ENCODE peak calls at places on chromosomes 4 and X, in five cellular contexts. S is HCT116, P is upper lobe of left lung, U is H1, I is stomach. W is an unnamed sample.

GRCh38 chr4:110621839-110622751 is 782 bp downstream of the PITX2 start:
- DNase-seq in U (no peak), P (no peak), I (no peak), S (no peak), W (no peak)

GRCh38 chr4:182521006-182521405 is 277.8 kb downstream of the TENM3 start:
- DNase-seq in S (no peak), P (no peak), U (no peak), I (no peak), W (no peak)

GRCh38 chr4:129239088-129239487 is 143.1 kb downstream of the C4orf33 start:
- DNase-seq in I (no peak), S (no peak), P (no peak), U (no peak), W (no peak)

GRCh38 chr4:94253036-94253435 is 45.4 kb downstream of the SMARCAD1 start:
- DNase-seq in I (no peak), U (no peak), P (no peak), S (peak), W (no peak)

GRCh38 chr4:144666539-144667175 is 20.7 kb downstream of the HHIP start:
- DNase-seq in S (peak), U (no peak), I (no peak), P (no peak), W (no peak)

GRCh38 chr4:36111180-36111579 is 133.1 kb downstream of the ARAP2 start:
- DNase-seq in S (no peak), U (no peak), P (no peak), I (no peak), W (no peak)

GRCh38 chr4:105956566-105956965 is 61.3 kb downstream of the NPNT start:
- DNase-seq in S (no peak), P (no peak), I (no peak), U (no peak), W (no peak)

GRCh38 chr4:147160908-147161513 is 215.3 kb upstream of the TTC29 start:
- DNase-seq in S (peak), P (no peak), U (no peak), I (no peak), W (peak)

GRCh38 chr4:165384608-165385007 is 5.8 kb downstream of the CPE start:
- DNase-seq in S (no peak), I (no peak), P (no peak), U (no peak), W (no peak)

GRCh38 chr4:148831945-148832344 is 389.7 kb upstream of the NR3C2 start:
- DNase-seq in I (no peak), U (no peak), S (peak), P (no peak), W (no peak)

GRCh38 chrX:349196-349595 is 30.6 kb upstream of the GTPBP6 start:
- DNase-seq in I (no peak), S (no peak), P (no peak), U (no peak), W (no peak)

GRCh38 chr4:140092094-140092820 is 61.7 kb downstream of the MAML3 start:
- DNase-seq in S (no peak), I (peak), P (peak), U (peak), W (no peak)

GRCh38 chr4:17142232-17142711 is 243.8 kb upstream of the LDB2 start:
- DNase-seq in U (no peak), I (no peak), S (no peak), P (no peak), W (no peak)

GRCh38 chr4:141158219-141158618 is 24.9 kb upstream of the RNF150 start:
- DNase-seq in P (no peak), U (no peak), S (peak), I (no peak), W (no peak)

GRCh38 chrX:118565853-118566252 is 70.2 kb downstream of the DOCK11 start:
- DNase-seq in I (no peak), S (no peak), U (no peak), P (no peak), W (no peak)

GRCh38 chrX:77293331-77293995 is 153.7 kb upstream of the FGF16 start:
- DNase-seq in S (no peak), P (no peak), U (no peak), I (no peak), W (no peak)

GRCh38 chr4:8546766-8547107 is 33.5 kb upstream of the GPR78 start:
- DNase-seq in I (no peak), S (no peak), U (no peak), P (no peak), W (no peak)

GRCh38 chrX:139795196-139795595 is 87.2 kb upstream of the MCF2 start:
- DNase-seq in P (no peak), U (no peak), I (no peak), S (no peak), W (no peak)

GRCh38 chr4:187470061-187470460 is 525.5 kb upstream of the ZFP42 start:
- DNase-seq in S (no peak), P (no peak), I (no peak), U (no peak), W (no peak)

GRCh38 chr4:106021737-106022410 is 126.6 kb downstream of the NPNT start:
- DNase-seq in S (no peak), P (no peak), U (no peak), I (no peak), W (no peak)

GRCh38 chr4:63396269-63396668 is 1013.0 kb downstream of the TECRL start:
- DNase-seq in P (no peak), I (no peak), S (no peak), U (no peak), W (no peak)

GRCh38 chr4:169975837-169976796 is 50.1 kb downstream of the MFAP3L start:
- DNase-seq in U (no peak), I (no peak), P (peak), S (no peak), W (no peak)

GRCh38 chr4:5004496-5004895 is 14.8 kb downstream of the CYTL1 start:
- DNase-seq in S (no peak), U (no peak), P (no peak), I (peak), W (no peak)

GRCh38 chr4:100569196-100569595 is 51.4 kb upstream of the EMCN start:
- DNase-seq in P (no peak), S (no peak), I (no peak), U (no peak), W (no peak)

GRCh38 chrX:17525266-17525665 is 150.3 kb downstream of the NHS start:
- DNase-seq in U (no peak), S (no peak), P (no peak), I (no peak), W (no peak)

GRCh38 chr4:41693629-41694028 is 54.9 kb downstream of the PHOX2B start:
- DNase-seq in P (no peak), S (no peak), I (no peak), U (no peak), W (no peak)

GRCh38 chrX:119010491-119010890 is 36.1 kb downstream of the LONRF3 start:
- DNase-seq in U (no peak), P (no peak), I (no peak), S (no peak), W (no peak)

GRCh38 chrX:130975947-130976346 is 72.9 kb upstream of the ENOX2 start:
- DNase-seq in U (no peak), S (peak), I (no peak), P (no peak), W (no peak)

GRCh38 chrX:14616876-14617275 is 87.5 kb downstream of the GLRA2 start:
- DNase-seq in U (no peak), S (no peak), I (no peak), P (no peak), W (no peak)

DNA sequence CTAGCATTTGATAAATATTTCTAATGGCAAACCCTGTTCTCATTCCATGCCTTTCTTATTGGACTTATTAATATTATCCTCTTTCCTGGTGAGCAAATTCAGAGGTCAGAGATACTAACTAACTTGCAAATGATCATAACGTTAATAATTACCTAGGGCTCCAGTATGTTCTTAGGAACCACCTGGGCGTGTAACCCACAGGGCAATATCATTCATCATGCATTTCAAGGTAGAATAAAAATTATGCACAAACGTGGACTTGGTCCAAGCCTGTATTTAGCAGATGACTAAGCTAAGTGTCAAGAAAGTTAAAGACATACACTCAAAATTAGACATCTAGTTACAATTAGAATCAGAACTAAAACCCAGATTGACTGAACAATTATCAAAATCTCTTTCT is 850.1 kb downstream of the TRIML1 start:
- DNase-seq in S (no peak), U (no peak), P (no peak), I (no peak), W (no peak)
- TF ChIP-seq POLR2A in S (no peak), U (no peak), P (no peak), I (no peak), W (no peak)

GRCh38 chrX:48911407-48912182 is at the start of gene SLC35A2:
- DNase-seq in S (peak), P (peak), U (no peak), I (peak), W (peak)
- TF ChIP-seq POLR2A in S (peak), P (no peak), U (no peak), I (peak), W (peak)

GRCh38 chr4:25378130-25378743 is 1.2 kb downstream of the ANAPC4 start:
- DNase-seq in I (no peak), P (no peak), U (no peak), S (no peak), W (no peak)

GRCh38 chr4:25377572-25377882 is 464 bp downstream of the ANAPC4 start:
- DNase-seq in P (no peak), I (no peak), S (no peak), U (no peak), W (no peak)

GRCh38 chr4:25379591-25379990 is 2.5 kb downstream of the ANAPC4 start:
- DNase-seq in U (no peak), I (no peak), P (no peak), S (no peak), W (no peak)

GRCh38 chr4:25376754-25377571 is at the start of gene ANAPC4:
- DNase-seq in U (peak), P (peak), S (peak), I (peak), W (peak)
- TF ChIP-seq POLR2A in U (peak), P (no peak), S (peak), I (no peak), W (peak)

GRCh38 chr4:152678841-152679240 is 956 bp downstream of the TMEM154 start:
- DNase-seq in I (no peak), P (no peak), S (no peak), U (no peak), W (no peak)

GRCh38 chr4:152680988-152681731 is 1.4 kb upstream of the TMEM154 start:
- DNase-seq in I (no peak), S (no peak), U (no peak), P (no peak), W (no peak)

GRCh38 chr4:152676052-152676854 is 3.5 kb downstream of the TMEM154 start:
- DNase-seq in U (no peak), P (no peak), I (no peak), S (no peak), W (no peak)

GRCh38 chr4:152682143-152682542 is 2.3 kb upstream of the TMEM154 start:
- DNase-seq in P (no peak), S (no peak), I (no peak), U (no peak), W (no peak)

GRCh38 chr4:152679414-152680281 is at the start of gene TMEM154:
- DNase-seq in I (peak), P (peak), S (no peak), U (peak), W (peak)
- TF ChIP-seq POLR2A in I (no peak), P (no peak), S (no peak), U (peak), W (peak)

GRCh38 chr4:2837904-2838496 is 5.6 kb upstream of the ADD1 start:
- DNase-seq in P (peak), U (no peak), I (peak), S (no peak), W (no peak)
- TF ChIP-seq POLR2A in P (no peak), U (no peak), I (no peak), S (no peak), W (no peak)

GRCh38 chr4:6472387-6473263 is at the start of gene PPP2R2C:
- DNase-seq in S (no peak), U (no peak), P (no peak), I (no peak), W (no peak)

GRCh38 chr4:6470502-6471302 is 1.7 kb downstream of the PPP2R2C start:
- DNase-seq in U (no peak), S (no peak), P (no peak), I (peak), W (no peak)

GRCh38 chr4:6473264-6474052 is 1.0 kb upstream of the PPP2R2C start:
- DNase-seq in P (no peak), U (no peak), I (no peak), S (no peak), W (no peak)

GRCh38 chr4:6471303-6472007 is 959 bp downstream of the PPP2R2C start:
- DNase-seq in I (no peak), S (no peak), P (no peak), U (no peak), W (no peak)

GRCh38 chr4:6472008-6472386 is 417 bp downstream of the PPP2R2C start:
- DNase-seq in I (no peak), P (no peak), S (no peak), U (no peak), W (no peak)
- TF ChIP-seq POLR2A in I (no peak), P (no peak), S (no peak), U (no peak), W (no peak)

DNA sequence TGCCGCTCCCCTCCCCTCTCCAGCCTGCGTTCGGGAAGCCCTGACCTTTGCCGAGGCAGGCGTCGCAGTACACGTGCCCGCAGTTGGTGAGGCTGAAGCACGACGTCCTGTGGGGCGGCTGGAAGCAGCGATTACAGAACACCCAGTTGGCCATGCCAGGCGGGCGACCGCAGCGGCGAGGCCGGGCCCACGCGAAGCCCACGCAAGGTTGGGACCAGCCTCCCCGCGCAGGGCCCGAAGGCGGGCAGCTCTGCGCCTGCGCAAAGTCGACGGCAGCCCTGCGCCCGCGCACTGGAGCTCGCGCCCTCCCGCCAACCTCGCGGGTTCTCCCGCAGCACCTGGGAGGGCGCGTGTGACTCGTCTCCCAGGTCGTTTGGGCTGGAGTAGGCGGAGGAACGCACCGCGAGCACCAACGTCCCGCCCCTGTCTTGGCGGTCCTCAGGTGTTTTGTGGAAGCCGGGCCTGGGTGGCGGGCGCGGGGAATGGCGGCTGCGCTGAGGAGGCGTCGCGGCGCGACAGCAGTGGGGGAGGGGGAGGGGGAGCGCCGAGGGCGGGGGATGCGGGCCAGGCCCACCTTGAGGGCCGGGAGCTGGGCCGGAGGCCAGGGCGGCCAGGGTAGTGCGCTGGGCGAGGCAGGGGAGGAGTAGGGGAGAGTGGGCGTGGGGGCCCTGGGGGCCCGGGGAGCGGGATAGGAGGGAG is at the start of gene RNF212:
- DNase-seq in S (no peak), I (peak), P (no peak), U (no peak), W (no peak)
- TF ChIP-seq POLR2A in S (no peak), I (no peak), P (no peak), U (no peak), W (no peak)